ENCODE peak calls at places on chromosomes 7 and 10, in nine cellular contexts. W is lower lobe of right lung, O is A673, I is HCT116, B is left ventricle myocardium inferior, D is lung, F is fibroblast of lung, Y is aorta, E is brain microvascular endothelial cell. Q is an unnamed sample. For H3K27me3, the result is how much of the 10 kb centered on the place peaks cover.

GRCh38 chr7:51238981-51239495 is 77.6 kb downstream of the COBL start:
- DNase-seq in O (no peak), E (no peak), I (no peak), B (no peak), F (no peak), W (no peak), D (no peak), Y (no peak), Q (no peak)

GRCh38 chr10:58813573-58813972 is 300.9 kb downstream of the BICC1 start:
- DNase-seq in Y (no peak), O (no peak), I (no peak), F (no peak), B (no peak), E (no peak), W (no peak), D (no peak), Q (no peak)

GRCh38 chr7:26365077-26365896 is 73.6 kb downstream of the SNX10 start:
- DNase-seq in F (peak), B (no peak), D (peak), E (peak), O (peak), W (peak), Y (no peak), I (peak), Q (peak)

GRCh38 chr7:157442993-157443831 is 106.4 kb downstream of the DNAJB6 start:
- DNase-seq in I (no peak), W (peak), O (no peak), Y (peak), E (no peak), B (no peak), F (no peak), D (no peak), Q (no peak)

GRCh38 chr10:97307441-97307840 is 11.6 kb upstream of the FRAT1 start:
- DNase-seq in B (no peak), E (no peak), I (no peak), W (no peak), D (no peak), Y (no peak), F (no peak), O (no peak), Q (no peak)

GRCh38 chr7:124752310-124752709 is 13.3 kb downstream of the GPR37 start:
- DNase-seq in E (no peak), W (no peak), F (peak), O (no peak), Y (no peak), B (no peak), I (no peak), D (no peak), Q (no peak)

GRCh38 chr10:22505923-22506685 is 160.8 kb downstream of the SPAG6 start:
- DNase-seq in B (no peak), O (peak), D (no peak), Y (no peak), W (no peak), I (no peak), F (no peak), E (no peak), Q (peak)

GRCh38 chr7:116951366-116952292 is 1.7 kb upstream of the ST7 start:
- DNase-seq in D (no peak), Y (no peak), O (no peak), F (no peak), W (no peak), I (peak), B (no peak), E (no peak), Q (no peak)

GRCh38 chr10:79027147-79028055 is 41.4 kb upstream of the ZMIZ1 start:
- DNase-seq in O (no peak), Y (peak), W (peak), F (no peak), I (no peak), B (no peak), D (no peak), E (no peak), Q (peak)

GRCh38 chr10:27157150-27157549 is 2.0 kb downstream of the MASTL start:
- DNase-seq in O (no peak), Y (no peak), B (no peak), F (peak), W (no peak), I (no peak), D (no peak), E (no peak), Q (no peak)

GRCh38 chr7:108211382-108212201 is 81.4 kb upstream of the LAMB4 start:
- DNase-seq in E (peak), F (peak), D (no peak), W (no peak), B (no peak), I (peak), O (peak), Y (no peak), Q (peak)

GRCh38 chr7:111162692-111163091 is 71.8 kb downstream of the LRRN3 start:
- DNase-seq in F (peak), E (peak), Y (no peak), O (no peak), D (no peak), W (no peak), I (no peak), B (no peak), Q (no peak)

GRCh38 chr10:27805215-27805614 is 59.6 kb upstream of the MKX start:
- DNase-seq in O (no peak), B (no peak), W (no peak), D (no peak), Y (no peak), E (no peak), F (no peak), I (no peak), Q (no peak)

GRCh38 chr7:112592565-112592964 is 111.8 kb downstream of the LSMEM1 start:
- DNase-seq in E (no peak), Y (no peak), O (no peak), B (no peak), W (no peak), D (no peak), I (no peak), F (no peak), Q (no peak)

GRCh38 chr7:139768249-139768824 is 9.5 kb downstream of the HIPK2 start:
- DNase-seq in Y (no peak), D (no peak), W (no peak), F (no peak), O (no peak), E (no peak), I (no peak), B (no peak), Q (no peak)

GRCh38 chr7:79930604-79931003 is 204.0 kb upstream of the GNAI1 start:
- DNase-seq in W (no peak), F (peak), Y (no peak), I (no peak), E (peak), D (no peak), B (no peak), O (no peak), Q (no peak)

GRCh38 chr7:45703911-45704682 is 129.9 kb downstream of the ADCY1 start:
- DNase-seq in B (no peak), D (no peak), F (no peak), W (no peak), Y (no peak), O (no peak), E (no peak), I (no peak), Q (no peak)

GRCh38 chr10:28302012-28302667 is 724 bp downstream of the MPP7 start:
- DNase-seq in F (peak), Y (no peak), W (peak), I (no peak), O (peak), D (peak), B (no peak), E (peak), Q (no peak)

GRCh38 chr10:130215918-130216205 is 79.7 kb downstream of the GLRX3 start:
- DNase-seq in F (no peak), O (no peak), D (no peak), E (no peak), Y (no peak), I (no peak), W (no peak), B (no peak), Q (no peak)

GRCh38 chr10:46254467-46254866 is 32.3 kb upstream of the ANTXRL start:
- DNase-seq in Y (no peak), W (no peak), I (no peak), O (no peak), B (no peak), F (no peak), E (no peak), D (no peak), Q (no peak)

GRCh38 chr10:116836902-116837513 is 12.3 kb upstream of the ENO4 start:
- DNase-seq in I (no peak), D (no peak), B (no peak), E (no peak), Y (no peak), O (peak), F (no peak), W (no peak), Q (no peak)

GRCh38 chr10:78964952-78965633 is 103.7 kb upstream of the ZMIZ1 start:
- DNase-seq in E (peak), F (peak), B (peak), Y (peak), O (no peak), D (no peak), I (peak), W (no peak), Q (peak)

GRCh38 chr7:120877706-120878105 is 19.8 kb upstream of the TSPAN12 start:
- DNase-seq in F (no peak), B (no peak), O (no peak), D (no peak), W (no peak), I (no peak), E (no peak), Y (no peak), Q (no peak)

GRCh38 chr10:117900280-117900679 is 146.5 kb downstream of the RAB11FIP2 start:
- DNase-seq in Y (no peak), F (no peak), B (no peak), E (no peak), D (no peak), I (no peak), O (no peak), W (no peak), Q (no peak)

GRCh38 chr7:122364761-122365280 is 60.3 kb upstream of the FEZF1 start:
- DNase-seq in E (no peak), O (no peak), I (no peak), W (no peak), B (no peak), Y (no peak), F (no peak), D (no peak), Q (no peak)

DNA sequence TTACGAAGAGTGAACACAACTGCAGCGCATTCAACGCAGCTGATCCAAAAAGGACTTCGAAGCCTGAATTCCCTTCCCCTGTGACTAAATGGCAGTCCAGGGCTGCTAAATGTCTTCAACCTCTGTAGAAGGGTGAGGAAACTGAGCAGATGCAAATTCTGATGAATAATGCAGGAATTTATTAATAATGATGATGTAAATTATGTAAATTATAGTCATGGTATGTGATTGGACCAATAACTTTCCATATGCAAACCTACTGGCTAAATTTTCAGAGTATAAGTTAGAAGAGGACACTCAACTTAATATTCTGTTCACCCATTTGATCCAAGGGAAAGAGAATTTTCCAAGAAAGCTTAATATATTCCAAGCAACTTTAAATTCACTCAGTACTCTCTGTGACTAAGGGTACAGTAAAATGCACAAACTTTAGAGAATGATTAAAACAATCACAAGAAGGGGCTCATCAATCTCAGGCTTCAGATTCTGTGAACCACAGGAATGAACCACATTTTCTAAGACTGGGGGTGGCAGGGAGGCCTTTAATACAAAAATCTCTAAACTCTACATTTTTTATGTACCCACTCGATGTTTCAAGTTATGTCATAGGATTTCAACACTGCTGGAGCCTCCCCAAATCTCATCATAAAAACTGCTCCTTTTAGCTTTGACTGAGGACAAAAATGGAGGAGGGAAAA is 3.5 kb downstream of the FGFR2 start:
- DNase-seq in B (no peak), I (no peak), Y (no peak), F (peak), W (no peak), D (no peak), O (no peak), E (no peak), Q (no peak)
- H3K27ac ChIP-seq in B (no peak), I (no peak), Y (no peak), F (no peak), W (no peak), D (no peak), O (no peak), E (no peak), Q (no peak)

GRCh38 chr7:151411551-151411950 is 1.7 kb upstream of the WDR86 start:
- DNase-seq in Y (no peak), F (no peak), I (no peak), B (no peak), E (no peak), W (no peak), O (no peak), D (no peak), Q (no peak)
- H3K27me3 ChIP-seq in Y (under half), F (under half), I (under half), B (half or more), E (half or more), W (under half), O (half or more), D (under half), Q (under half)

DNA sequence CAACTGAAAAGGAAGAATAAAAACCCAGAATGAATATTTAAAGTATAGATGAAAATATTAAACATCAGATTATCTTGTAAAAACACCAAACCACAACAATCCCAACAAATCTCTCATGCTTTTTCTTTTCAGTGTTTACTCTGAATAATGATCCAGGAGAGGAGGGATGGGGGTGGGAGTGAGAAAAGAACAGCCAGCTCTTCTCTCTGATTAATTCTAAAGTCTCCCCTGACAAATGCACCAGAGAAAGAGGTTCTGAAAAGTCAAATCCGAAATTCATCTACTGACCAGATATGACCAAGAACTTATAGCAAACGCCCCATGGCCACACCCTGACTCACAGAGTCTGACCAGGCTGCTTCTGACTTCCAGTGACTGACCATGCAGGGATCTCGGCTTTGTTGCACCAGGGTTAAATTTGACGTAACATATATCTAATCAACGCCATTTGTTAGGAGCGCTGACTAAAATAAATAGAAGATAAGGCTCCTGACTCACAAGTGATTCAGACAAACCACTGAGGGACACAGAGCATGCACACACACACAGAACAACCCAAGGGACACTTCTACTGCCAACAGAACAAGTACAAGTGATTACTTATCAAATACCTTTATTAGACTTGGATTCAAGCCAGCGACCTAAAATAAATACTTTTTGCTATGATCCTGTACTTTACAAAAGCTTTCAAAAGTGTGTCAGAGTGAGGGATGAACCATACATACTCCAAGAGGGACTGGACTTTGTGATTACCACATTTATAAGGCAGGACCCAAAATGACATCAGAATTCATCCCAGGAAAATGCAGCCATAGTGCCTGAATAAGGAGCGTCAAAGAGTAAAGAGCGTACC is 9.3 kb upstream of the SPOCK2 start:
- DNase-seq in E (peak), D (no peak), W (no peak), I (peak), Y (no peak), F (peak), O (no peak), B (no peak), Q (peak)
- H3K27ac ChIP-seq in E (peak), D (peak), W (no peak), I (peak), Y (no peak), F (peak), O (no peak), B (peak), Q (peak)

GRCh38 chr7:248732-249435 is 41.1 kb upstream of the FOXL3 start:
- DNase-seq in B (no peak), W (no peak), O (no peak), I (no peak), Y (no peak), D (no peak), E (no peak), F (no peak), Q (no peak)
- H3K27me3 ChIP-seq in B (under half), W (under half), O (under half), I (under half), Y (under half), D (under half), E (under half), F (under half), Q (under half)

DNA sequence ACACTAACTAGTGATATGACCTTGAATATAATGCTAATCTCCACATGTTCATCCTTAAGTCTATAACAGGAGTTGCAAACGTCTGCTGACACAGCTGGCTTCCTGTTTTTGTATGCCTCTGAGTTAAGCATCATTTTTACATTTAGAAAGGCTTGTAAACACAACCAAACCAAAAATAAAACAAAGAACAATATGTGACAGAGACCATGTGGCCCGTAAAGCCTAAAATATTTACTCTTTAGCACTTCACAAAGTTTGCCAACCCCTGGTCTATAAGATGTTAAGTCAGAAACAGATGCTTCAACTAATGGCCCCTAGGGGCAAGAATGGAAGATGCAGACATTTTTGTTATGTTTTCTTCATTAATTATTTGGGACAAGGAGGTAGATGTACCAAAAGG is 109.3 kb downstream of the CPEB3 start:
- DNase-seq in F (no peak), D (no peak), W (no peak), I (no peak), B (no peak), O (peak), E (peak), Y (no peak), Q (no peak)
- H3K27ac ChIP-seq in F (no peak), D (no peak), W (no peak), I (no peak), B (peak), O (no peak), E (no peak), Y (no peak), Q (no peak)

DNA sequence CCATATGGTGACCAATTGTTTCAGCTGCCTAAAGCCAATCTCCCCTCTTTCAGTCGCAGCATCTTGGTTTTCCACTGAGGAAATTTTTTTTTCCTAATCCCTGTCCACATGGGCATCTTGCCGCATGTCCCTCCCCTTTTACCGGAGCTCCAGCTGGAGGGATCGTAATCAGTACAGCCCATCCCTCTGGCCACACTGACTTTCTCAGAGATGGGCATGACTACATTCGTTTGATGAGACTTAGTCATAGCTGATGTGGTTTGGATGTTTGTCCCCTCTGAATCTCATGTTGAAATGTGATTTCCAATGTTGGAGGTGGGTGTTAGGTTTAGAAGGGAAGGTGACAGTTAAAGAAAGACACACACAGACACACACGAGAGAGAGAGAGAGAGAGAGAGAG is 186.8 kb upstream of the CXCL12 start:
- DNase-seq in E (peak), D (no peak), B (no peak), I (no peak), F (peak), O (no peak), Y (no peak), W (no peak), Q (no peak)
- H3K27me3 ChIP-seq in E (under half), D (under half), B (under half), I (under half), F (under half), O (under half), Y (under half), W (under half), Q (under half)

GRCh38 chr7:1815051-1815481 is 145.0 kb downstream of the ELFN1 start:
- DNase-seq in E (no peak), O (no peak), D (no peak), Y (peak), W (no peak), F (no peak), I (no peak), B (no peak), Q (no peak)

GRCh38 chr7:1819258-1819841 is 149.3 kb downstream of the ELFN1 start:
- DNase-seq in E (no peak), O (no peak), D (no peak), Y (peak), B (no peak), F (no peak), I (no peak), W (peak), Q (no peak)

GRCh38 chr7:1814089-1814811 is 144.2 kb downstream of the ELFN1 start:
- DNase-seq in Y (peak), O (no peak), B (no peak), F (no peak), I (no peak), E (no peak), D (no peak), W (no peak), Q (no peak)

GRCh38 chr7:1818581-1819200 is 148.6 kb downstream of the ELFN1 start:
- DNase-seq in B (no peak), O (no peak), E (no peak), D (no peak), Y (peak), F (no peak), W (peak), I (no peak), Q (no peak)

DNA sequence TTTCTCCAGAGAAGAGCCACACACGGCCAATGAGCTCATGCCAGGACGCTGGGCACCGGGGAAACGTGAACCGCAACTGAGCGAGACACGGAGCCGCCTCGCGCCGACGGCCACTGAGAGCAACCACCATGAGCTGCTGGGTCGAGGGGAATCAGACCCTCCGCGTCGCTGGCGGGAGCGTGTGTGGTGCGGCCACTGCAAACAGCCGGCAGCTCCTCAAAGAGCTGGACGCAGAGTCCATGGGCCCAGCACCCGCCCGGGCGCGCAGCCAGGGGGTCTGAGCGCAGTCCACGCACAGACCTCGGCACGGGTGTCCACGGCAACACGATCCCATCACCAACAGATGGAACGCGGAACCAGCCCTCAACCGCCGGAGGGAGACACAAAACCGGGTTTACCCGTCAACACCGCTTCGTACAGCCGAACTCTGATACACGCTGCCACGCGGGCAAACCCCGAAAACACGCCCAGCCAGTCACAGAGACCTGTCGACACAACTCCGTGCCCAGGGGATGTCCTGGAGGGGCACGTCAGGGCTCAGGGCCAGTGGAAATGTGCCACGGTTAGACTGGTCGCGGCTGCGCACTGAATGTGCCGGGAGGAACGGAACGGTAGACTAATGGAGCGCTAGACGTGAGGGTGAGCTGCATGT is 147.1 kb downstream of the ELFN1 start:
- DNase-seq in F (no peak), Y (peak), E (no peak), D (no peak), O (no peak), W (no peak), B (no peak), I (no peak), Q (no peak)
- H3K27ac ChIP-seq in F (no peak), Y (no peak), E (no peak), D (no peak), O (no peak), W (no peak), B (no peak), I (no peak), Q (no peak)